ENCODE peak calls at places on chromosome 6, in eight cellular contexts. One of them, this sample, is unnamed. For H3K27me3, the result is how much of the 10 kb centered on the place peaks cover.

GRCh38 chr6:18724056-18724455 is 336.9 kb downstream of the RNF144B start:
- DNase-seq in mammary epithelial cell: no peak
- DNase-seq in fibroblast of lung: no peak
- DNase-seq in stomach: no peak
- DNase-seq in mesendoderm: no peak
- DNase-seq in hepatocyte: no peak
- DNase-seq in body of pancreas: no peak
- DNase-seq in heart right ventricle: no peak
- DNase-seq in this sample: no peak

GRCh38 chr6:96015791-96016776 is at the start of gene FUT9:
- DNase-seq in mammary epithelial cell: no peak
- DNase-seq in fibroblast of lung: peak
- DNase-seq in stomach: peak
- DNase-seq in mesendoderm: peak
- DNase-seq in hepatocyte: peak
- DNase-seq in body of pancreas: peak
- DNase-seq in heart right ventricle: no peak
- DNase-seq in this sample: peak

GRCh38 chr6:31122803-31123706 is 2.8 kb upstream of the CDSN start:
- DNase-seq in mammary epithelial cell: peak
- DNase-seq in fibroblast of lung: peak
- DNase-seq in stomach: peak
- DNase-seq in mesendoderm: no peak
- DNase-seq in hepatocyte: peak
- DNase-seq in body of pancreas: peak
- DNase-seq in heart right ventricle: peak
- DNase-seq in this sample: no peak

GRCh38 chr6:31529329-31530150 is 778 bp downstream of the MCCD1 start:
- DNase-seq in mammary epithelial cell: no peak
- DNase-seq in fibroblast of lung: no peak
- DNase-seq in stomach: no peak
- DNase-seq in mesendoderm: peak
- DNase-seq in hepatocyte: no peak
- DNase-seq in body of pancreas: no peak
- DNase-seq in heart right ventricle: no peak
- DNase-seq in this sample: no peak

GRCh38 chr6:25173951-25174474 is 105.2 kb upstream of the CARMIL1 start:
- DNase-seq in mammary epithelial cell: peak
- DNase-seq in fibroblast of lung: peak
- DNase-seq in stomach: no peak
- DNase-seq in mesendoderm: peak
- DNase-seq in hepatocyte: peak
- DNase-seq in body of pancreas: peak
- DNase-seq in heart right ventricle: no peak
- DNase-seq in this sample: no peak

GRCh38 chr6:142321451-142321850 is 19.6 kb downstream of the ADGRG6 start:
- DNase-seq in mammary epithelial cell: no peak
- DNase-seq in fibroblast of lung: no peak
- DNase-seq in stomach: no peak
- DNase-seq in mesendoderm: no peak
- DNase-seq in hepatocyte: no peak
- DNase-seq in body of pancreas: no peak
- DNase-seq in heart right ventricle: no peak
- DNase-seq in this sample: no peak

GRCh38 chr6:5529015-5529414 is 267.7 kb downstream of the FARS2 start:
- DNase-seq in mammary epithelial cell: no peak
- DNase-seq in fibroblast of lung: no peak
- DNase-seq in stomach: no peak
- DNase-seq in mesendoderm: no peak
- DNase-seq in hepatocyte: no peak
- DNase-seq in body of pancreas: no peak
- DNase-seq in heart right ventricle: no peak
- DNase-seq in this sample: no peak

GRCh38 chr6:68559716-68560115 is 75.4 kb upstream of the ADGRB3 start:
- DNase-seq in mammary epithelial cell: no peak
- DNase-seq in fibroblast of lung: peak
- DNase-seq in stomach: no peak
- DNase-seq in mesendoderm: peak
- DNase-seq in hepatocyte: no peak
- DNase-seq in body of pancreas: no peak
- DNase-seq in heart right ventricle: no peak
- DNase-seq in this sample: no peak

GRCh38 chr6:3231213-3232016 is 4.0 kb upstream of the TUBB2B start:
- DNase-seq in mammary epithelial cell: peak
- DNase-seq in fibroblast of lung: peak
- DNase-seq in stomach: peak
- DNase-seq in mesendoderm: peak
- DNase-seq in hepatocyte: peak
- DNase-seq in body of pancreas: peak
- DNase-seq in heart right ventricle: no peak
- DNase-seq in this sample: no peak

GRCh38 chr6:130240232-130240631 is 17.5 kb upstream of the SAMD3 start:
- DNase-seq in mammary epithelial cell: peak
- DNase-seq in fibroblast of lung: peak
- DNase-seq in stomach: no peak
- DNase-seq in mesendoderm: no peak
- DNase-seq in hepatocyte: peak
- DNase-seq in body of pancreas: no peak
- DNase-seq in heart right ventricle: no peak
- DNase-seq in this sample: no peak

GRCh38 chr6:151351731-151352130 is 39.6 kb downstream of the ZBTB2 start:
- DNase-seq in mammary epithelial cell: no peak
- DNase-seq in fibroblast of lung: no peak
- DNase-seq in stomach: no peak
- DNase-seq in mesendoderm: no peak
- DNase-seq in hepatocyte: no peak
- DNase-seq in body of pancreas: no peak
- DNase-seq in heart right ventricle: no peak
- DNase-seq in this sample: no peak

GRCh38 chr6:169035381-169036280 is 218.0 kb downstream of the THBS2 start:
- DNase-seq in mammary epithelial cell: peak
- DNase-seq in fibroblast of lung: peak
- DNase-seq in stomach: no peak
- DNase-seq in mesendoderm: no peak
- DNase-seq in hepatocyte: peak
- DNase-seq in body of pancreas: no peak
- DNase-seq in heart right ventricle: no peak
- DNase-seq in this sample: no peak

GRCh38 chr6:108565091-108565766 is 4.5 kb downstream of the FOXO3 start:
- DNase-seq in mammary epithelial cell: peak
- DNase-seq in fibroblast of lung: no peak
- DNase-seq in stomach: no peak
- DNase-seq in mesendoderm: no peak
- DNase-seq in hepatocyte: no peak
- DNase-seq in body of pancreas: no peak
- DNase-seq in heart right ventricle: no peak
- DNase-seq in this sample: no peak

GRCh38 chr6:93040375-93040774 is 379.0 kb downstream of the EPHA7 start:
- DNase-seq in mammary epithelial cell: no peak
- DNase-seq in fibroblast of lung: peak
- DNase-seq in stomach: no peak
- DNase-seq in mesendoderm: no peak
- DNase-seq in hepatocyte: no peak
- DNase-seq in body of pancreas: no peak
- DNase-seq in heart right ventricle: no peak
- DNase-seq in this sample: no peak

GRCh38 chr6:32413427-32414047 is 6.6 kb upstream of the BTNL2 start:
- DNase-seq in mammary epithelial cell: peak
- DNase-seq in fibroblast of lung: peak
- DNase-seq in stomach: peak
- DNase-seq in mesendoderm: peak
- DNase-seq in hepatocyte: peak
- DNase-seq in body of pancreas: peak
- DNase-seq in heart right ventricle: peak
- DNase-seq in this sample: peak

GRCh38 chr6:75166236-75166635 is 39.6 kb downstream of the COL12A1 start:
- DNase-seq in mammary epithelial cell: no peak
- DNase-seq in fibroblast of lung: no peak
- DNase-seq in stomach: no peak
- DNase-seq in mesendoderm: no peak
- DNase-seq in hepatocyte: no peak
- DNase-seq in body of pancreas: no peak
- DNase-seq in heart right ventricle: no peak
- DNase-seq in this sample: no peak

GRCh38 chr6:31139599-31139998 is 733 bp upstream of the PSORS1C2 start:
- DNase-seq in mammary epithelial cell: no peak
- DNase-seq in fibroblast of lung: peak
- DNase-seq in stomach: no peak
- DNase-seq in mesendoderm: peak
- DNase-seq in hepatocyte: no peak
- DNase-seq in body of pancreas: no peak
- DNase-seq in heart right ventricle: no peak
- DNase-seq in this sample: no peak

DNA sequence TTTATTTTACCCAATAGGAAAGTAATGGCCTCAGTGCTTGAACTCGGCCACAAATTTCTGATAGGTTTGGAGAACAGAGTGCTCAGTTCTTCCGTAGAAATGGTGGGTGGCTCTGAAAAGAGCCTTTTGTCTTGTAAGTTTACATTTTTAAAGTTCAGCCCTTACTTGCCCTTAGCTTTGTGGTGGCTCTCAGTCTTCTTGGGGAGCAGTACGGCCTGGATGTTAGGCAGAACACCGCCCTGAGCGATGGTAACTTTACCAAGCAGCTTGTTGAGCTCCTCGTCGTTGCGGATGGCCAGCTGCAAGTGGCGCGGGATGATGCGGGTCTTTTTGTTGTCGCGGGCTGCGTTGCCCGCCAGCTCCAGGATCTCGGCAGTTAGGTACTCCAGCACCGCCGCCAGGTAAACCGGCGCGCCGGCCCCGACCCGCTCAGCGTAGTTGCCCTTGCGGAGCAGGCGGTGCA is 19.6 kb downstream of the OR2B2 start:
- DNase-seq in mammary epithelial cell: no peak
- DNase-seq in fibroblast of lung: peak
- DNase-seq in stomach: no peak
- DNase-seq in mesendoderm: no peak
- DNase-seq in hepatocyte: no peak
- DNase-seq in body of pancreas: no peak
- DNase-seq in heart right ventricle: no peak
- DNase-seq in this sample: no peak
- H3K27ac ChIP-seq in mammary epithelial cell: peak
- H3K27ac ChIP-seq in fibroblast of lung: peak
- H3K27ac ChIP-seq in stomach: peak
- H3K27ac ChIP-seq in mesendoderm: peak
- H3K27ac ChIP-seq in hepatocyte: peak
- H3K27ac ChIP-seq in body of pancreas: no peak
- H3K27ac ChIP-seq in heart right ventricle: no peak
- H3K27ac ChIP-seq in this sample: peak

GRCh38 chr6:132768051-132768517 is 10.4 kb upstream of the VNN2 start:
- DNase-seq in mammary epithelial cell: peak
- DNase-seq in fibroblast of lung: no peak
- DNase-seq in stomach: peak
- DNase-seq in mesendoderm: peak
- DNase-seq in hepatocyte: peak
- DNase-seq in body of pancreas: peak
- DNase-seq in heart right ventricle: peak
- DNase-seq in this sample: peak
- H3K4me3 ChIP-seq in mammary epithelial cell: no peak
- H3K4me3 ChIP-seq in fibroblast of lung: no peak
- H3K4me3 ChIP-seq in stomach: no peak
- H3K4me3 ChIP-seq in mesendoderm: no peak
- H3K4me3 ChIP-seq in hepatocyte: no peak
- H3K4me3 ChIP-seq in body of pancreas: no peak
- H3K4me3 ChIP-seq in heart right ventricle: no peak
- H3K4me3 ChIP-seq in this sample: no peak

GRCh38 chr6:27287751-27288135 is 24.3 kb downstream of the POM121L2 start:
- DNase-seq in mammary epithelial cell: no peak
- DNase-seq in fibroblast of lung: no peak
- DNase-seq in stomach: no peak
- DNase-seq in mesendoderm: no peak
- DNase-seq in hepatocyte: no peak
- DNase-seq in body of pancreas: no peak
- DNase-seq in heart right ventricle: no peak
- DNase-seq in this sample: no peak

GRCh38 chr6:27293436-27294152 is 18.5 kb downstream of the POM121L2 start:
- DNase-seq in mammary epithelial cell: peak
- DNase-seq in fibroblast of lung: peak
- DNase-seq in stomach: no peak
- DNase-seq in mesendoderm: peak
- DNase-seq in hepatocyte: peak
- DNase-seq in body of pancreas: no peak
- DNase-seq in heart right ventricle: no peak
- DNase-seq in this sample: no peak

GRCh38 chr6:27290850-27291208 is 21.2 kb downstream of the POM121L2 start:
- DNase-seq in mammary epithelial cell: no peak
- DNase-seq in fibroblast of lung: no peak
- DNase-seq in stomach: no peak
- DNase-seq in mesendoderm: no peak
- DNase-seq in hepatocyte: no peak
- DNase-seq in body of pancreas: no peak
- DNase-seq in heart right ventricle: no peak
- DNase-seq in this sample: no peak

GRCh38 chr6:27288136-27289044 is 23.7 kb downstream of the POM121L2 start:
- DNase-seq in mammary epithelial cell: no peak
- DNase-seq in fibroblast of lung: no peak
- DNase-seq in stomach: no peak
- DNase-seq in mesendoderm: peak
- DNase-seq in hepatocyte: no peak
- DNase-seq in body of pancreas: no peak
- DNase-seq in heart right ventricle: no peak
- DNase-seq in this sample: no peak

DNA sequence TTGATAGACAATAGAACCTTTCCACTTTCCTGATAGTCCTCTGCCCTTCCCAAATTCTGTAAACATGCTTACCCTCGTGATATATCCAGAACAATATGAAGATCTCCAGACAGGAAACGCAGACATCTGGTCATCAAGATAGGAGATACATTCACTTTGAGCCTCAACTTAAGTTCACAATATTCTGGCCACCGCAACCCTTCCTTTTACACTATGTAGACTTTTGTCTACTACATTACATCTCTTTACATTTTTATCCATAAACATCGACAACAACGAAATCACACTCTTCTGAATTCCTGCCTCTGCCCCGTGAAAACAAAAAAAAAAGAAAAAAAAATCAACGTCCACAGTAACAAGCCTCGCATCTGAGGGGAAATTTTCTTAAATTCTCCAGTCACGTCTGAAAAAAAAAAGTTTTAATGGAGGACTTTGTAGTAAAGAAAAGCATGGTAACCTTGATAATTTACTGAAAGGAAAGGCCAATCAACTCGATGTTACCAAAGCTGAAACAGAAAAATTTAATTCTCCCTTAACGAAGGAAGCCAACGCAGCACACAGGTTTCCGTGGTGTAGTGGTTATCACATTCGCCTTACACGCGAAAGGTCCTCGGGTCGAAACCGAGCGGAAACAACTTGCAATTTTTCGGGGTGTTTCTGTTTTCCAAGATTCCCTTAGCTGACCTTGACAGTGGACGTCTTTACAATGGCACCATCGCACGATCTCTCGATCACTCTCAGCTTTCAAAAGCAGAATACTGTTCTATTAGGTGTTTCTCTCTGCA is 21.8 kb downstream of the POM121L2 start:
- DNase-seq in mammary epithelial cell: peak
- DNase-seq in fibroblast of lung: peak
- DNase-seq in stomach: no peak
- DNase-seq in mesendoderm: peak
- DNase-seq in hepatocyte: peak
- DNase-seq in body of pancreas: no peak
- DNase-seq in heart right ventricle: no peak
- DNase-seq in this sample: no peak
- H3K27me3 ChIP-seq in mammary epithelial cell: under half
- H3K27me3 ChIP-seq in fibroblast of lung: under half
- H3K27me3 ChIP-seq in stomach: half or more
- H3K27me3 ChIP-seq in mesendoderm: under half
- H3K27me3 ChIP-seq in hepatocyte: under half
- H3K27me3 ChIP-seq in body of pancreas: under half
- H3K27me3 ChIP-seq in heart right ventricle: half or more
- H3K27me3 ChIP-seq in this sample: half or more

GRCh38 chr6:42788671-42789070 is 6.8 kb downstream of the BICRAL start:
- DNase-seq in mammary epithelial cell: no peak
- DNase-seq in fibroblast of lung: no peak
- DNase-seq in stomach: no peak
- DNase-seq in mesendoderm: peak
- DNase-seq in hepatocyte: no peak
- DNase-seq in body of pancreas: no peak
- DNase-seq in heart right ventricle: no peak
- DNase-seq in this sample: no peak
- H3K27ac ChIP-seq in mammary epithelial cell: no peak
- H3K27ac ChIP-seq in fibroblast of lung: no peak
- H3K27ac ChIP-seq in stomach: peak
- H3K27ac ChIP-seq in mesendoderm: no peak
- H3K27ac ChIP-seq in hepatocyte: no peak
- H3K27ac ChIP-seq in body of pancreas: peak
- H3K27ac ChIP-seq in heart right ventricle: no peak
- H3K27ac ChIP-seq in this sample: peak